ENCODE peak calls at places on chromosomes 5 and 9, in eight cellular contexts. Y is lower lobe of right lung, N is tibial artery, U is mesothelial cell of epicardium, K is GM13976, D is body of pancreas, F is fibroblast of mammary gland, L is epithelial cell of esophagus. H is an unnamed sample.

GRCh38 chr9:129898205-129898604 is 62.9 kb downstream of the USP20 start:
- DNase-seq in U (no peak), K (no peak), Y (no peak), F (peak), L (peak), N (peak), D (no peak), H (no peak)

GRCh38 chr5:156647034-156647451 is 203.1 kb upstream of the PPP1R2B start:
- DNase-seq in D (no peak), L (no peak), F (no peak), N (no peak), U (no peak), Y (no peak), K (no peak), H (no peak)

GRCh38 chr9:135639196-135639595 is at the start of gene GLT6D1:
- DNase-seq in D (no peak), N (no peak), F (no peak), U (no peak), Y (no peak), K (no peak), L (no peak), H (no peak)

GRCh38 chr5:95738834-95739233 is 7.7 kb downstream of the RHOBTB3 start:
- DNase-seq in Y (no peak), U (no peak), L (no peak), D (no peak), K (no peak), F (no peak), N (no peak), H (no peak)

GRCh38 chr9:80378669-80379293 is 807.0 kb downstream of the TLE4 start:
- DNase-seq in N (no peak), L (peak), Y (no peak), D (no peak), K (no peak), U (no peak), F (no peak), H (no peak)

GRCh38 chr9:131905144-131905543 is 165.3 kb upstream of the RAPGEF1 start:
- DNase-seq in U (no peak), K (no peak), Y (no peak), F (no peak), N (no peak), D (no peak), L (no peak), H (no peak)

GRCh38 chr5:10789021-10789420 is 28.0 kb upstream of the DAP start:
- DNase-seq in N (peak), K (no peak), U (no peak), D (peak), L (no peak), F (peak), Y (no peak), H (peak)

GRCh38 chr5:180811623-180812119 is 9.1 kb upstream of the MGAT1 start:
- DNase-seq in U (no peak), Y (no peak), L (peak), D (no peak), N (no peak), K (no peak), F (no peak), H (no peak)

GRCh38 chr5:82513739-82514138 is 235.6 kb upstream of the RPS23 start:
- DNase-seq in K (no peak), L (no peak), N (no peak), F (no peak), U (no peak), Y (no peak), D (no peak), H (no peak)

GRCh38 chr9:91089405-91090131 is 272.1 kb downstream of the AUH start:
- DNase-seq in D (peak), Y (no peak), U (no peak), K (peak), N (no peak), F (peak), L (peak), H (no peak)

GRCh38 chr5:53313131-53313530 is 167.3 kb upstream of the FST start:
- DNase-seq in N (no peak), K (no peak), U (no peak), F (no peak), D (no peak), L (no peak), Y (no peak), H (no peak)

GRCh38 chr9:132214027-132214622 is 52.3 kb downstream of the NTNG2 start:
- DNase-seq in D (peak), L (peak), Y (peak), F (peak), N (no peak), K (no peak), U (peak), H (peak)

GRCh38 chr9:85484235-85484634 is 257.5 kb downstream of the AGTPBP1 start:
- DNase-seq in F (no peak), Y (no peak), U (no peak), N (no peak), K (no peak), D (no peak), L (peak), H (no peak)

GRCh38 chr9:126630458-126631237 is 16.9 kb downstream of the LMX1B start:
- DNase-seq in K (no peak), U (no peak), L (peak), N (no peak), F (no peak), Y (no peak), D (no peak), H (no peak)
- TF ChIP-seq CTCF in K (no peak), U (no peak), L (no peak), N (no peak), F (no peak), Y (no peak), D (no peak), H (no peak)

DNA sequence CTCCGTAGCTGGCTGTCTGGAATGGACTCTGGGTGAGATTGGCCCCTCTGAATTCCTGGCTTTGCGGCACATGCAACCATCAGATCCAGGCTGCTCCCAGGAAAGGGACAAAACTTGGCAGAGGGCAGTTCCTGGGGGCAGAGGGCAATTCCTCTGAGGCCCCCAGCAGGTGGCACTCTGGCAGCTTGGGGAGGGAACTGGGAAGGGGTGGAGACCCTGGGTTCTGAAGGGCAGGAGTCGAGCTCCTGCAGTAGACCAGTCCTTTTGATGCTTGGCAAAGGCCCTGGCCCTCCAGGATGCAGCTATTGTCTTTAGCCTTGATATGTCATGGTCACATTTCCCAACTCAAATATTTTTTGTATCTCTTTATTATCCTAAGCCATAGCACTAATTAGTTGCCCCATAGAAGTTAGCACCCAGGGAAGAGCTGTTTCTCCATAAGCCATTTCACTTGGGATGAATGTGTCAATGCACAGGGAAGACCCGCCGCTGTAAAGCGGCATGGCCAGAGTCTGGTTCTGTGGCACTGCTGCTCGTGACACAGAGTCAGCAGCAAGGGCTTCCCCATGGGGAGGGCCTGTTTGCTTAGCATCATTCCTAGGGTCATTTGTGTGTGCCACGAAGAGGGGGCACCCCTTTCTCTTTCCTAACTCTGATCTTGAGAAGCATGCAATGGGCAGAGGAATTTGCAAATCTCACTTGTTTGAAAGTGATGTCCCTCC is 51.2 kb upstream of the CDK20 start:
- DNase-seq in D (no peak), K (no peak), L (no peak), U (no peak), F (no peak), Y (no peak), N (no peak), H (no peak)
- TF ChIP-seq CTCF in D (no peak), K (no peak), L (no peak), U (no peak), F (no peak), Y (no peak), N (no peak), H (no peak)

GRCh38 chr9:113949206-113950078 is 73.3 kb downstream of the ZNF618 start:
- DNase-seq in U (no peak), Y (no peak), D (no peak), K (no peak), N (no peak), L (no peak), F (no peak), H (no peak)
- TF ChIP-seq CTCF in U (no peak), Y (no peak), D (no peak), K (no peak), N (no peak), L (no peak), F (no peak), H (no peak)

DNA sequence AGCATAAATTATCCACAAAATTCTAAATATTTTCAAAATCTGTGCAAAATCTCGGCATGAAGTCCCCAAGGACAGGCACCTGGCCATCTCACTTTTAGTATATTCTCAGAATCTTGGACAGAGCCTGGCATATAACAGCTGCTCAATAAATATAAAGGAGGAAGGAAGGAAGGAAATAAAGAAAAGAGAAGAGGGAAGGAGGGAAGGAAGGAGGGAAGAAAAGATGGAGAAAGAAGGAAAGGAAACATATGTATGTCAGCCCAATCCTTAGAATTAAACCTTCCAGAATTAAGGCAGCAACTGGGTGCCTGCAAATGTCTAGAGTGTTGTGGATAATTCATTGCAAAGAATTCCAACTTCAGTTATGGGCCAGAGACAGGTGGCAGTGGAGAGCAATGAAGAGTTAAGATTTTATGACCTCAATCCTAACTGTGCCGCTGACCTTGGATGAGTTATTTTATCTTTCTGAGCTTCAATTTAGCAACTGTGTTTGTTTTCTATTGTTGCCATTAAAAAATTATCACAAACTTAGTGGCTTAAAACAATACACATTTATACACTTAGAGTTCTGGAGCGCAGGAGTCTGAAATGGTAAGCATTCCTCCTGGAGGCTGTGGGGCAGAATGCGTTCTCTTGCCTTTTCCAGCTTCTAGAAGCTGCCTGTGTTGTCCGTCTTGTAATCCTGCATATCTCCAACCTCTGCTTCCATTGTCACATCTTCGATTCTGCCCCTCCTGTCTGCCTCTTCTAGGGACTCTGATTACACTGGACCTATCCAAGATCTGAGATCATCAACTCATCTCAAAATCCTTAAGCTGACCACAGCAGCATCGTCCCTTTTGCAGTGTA is 200.8 kb upstream of the MSX2 start:
- DNase-seq in N (no peak), K (no peak), F (no peak), L (no peak), D (no peak), U (no peak), Y (no peak), H (no peak)
- TF ChIP-seq CTCF in N (no peak), K (no peak), F (peak), L (peak), D (no peak), U (no peak), Y (no peak), H (no peak)

DNA sequence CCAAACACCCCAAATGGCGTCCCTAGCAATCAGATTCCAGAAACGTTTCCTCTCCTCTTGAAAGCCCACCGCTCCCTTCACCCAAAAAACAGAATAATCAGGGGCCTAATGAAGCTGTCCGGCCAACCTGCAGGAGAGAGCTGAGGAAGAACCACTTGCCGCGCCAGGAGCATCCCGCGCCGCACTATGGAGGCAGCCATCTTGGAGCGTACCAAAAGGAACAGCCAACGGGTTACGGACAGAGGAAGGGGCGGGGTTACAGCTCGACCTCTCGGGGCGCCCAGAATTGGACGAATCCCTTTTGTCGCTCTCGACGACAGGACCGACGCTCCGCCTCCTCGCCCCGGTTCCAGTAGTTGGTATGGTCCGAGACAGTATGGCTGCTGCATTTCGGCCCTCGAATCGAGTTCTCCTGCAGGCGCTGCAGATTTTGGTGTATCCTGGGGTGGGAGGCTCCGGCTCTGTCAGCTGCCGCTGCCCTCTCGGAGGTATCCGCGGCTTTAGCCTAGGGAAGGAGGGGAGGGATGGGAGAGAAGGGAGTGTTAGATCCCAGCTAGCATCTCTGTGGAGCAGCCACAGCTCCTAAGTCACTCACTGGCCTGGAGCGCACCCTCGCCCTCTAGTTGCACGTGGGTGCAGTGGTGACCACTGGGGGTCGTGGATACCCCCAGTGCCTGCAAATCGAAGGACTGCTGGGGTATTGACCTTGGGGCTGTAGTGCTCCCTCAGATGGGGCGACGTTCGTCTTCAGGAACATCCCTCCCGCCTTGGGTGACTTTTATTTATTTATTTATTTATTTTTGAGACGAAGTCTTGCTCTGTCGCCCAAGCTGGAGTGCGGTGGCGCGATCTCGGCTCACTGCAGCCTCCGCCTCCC is at the start of the genes MRPS27 and PTCD2:
- DNase-seq in N (peak), L (peak), F (peak), K (peak), Y (peak), D (peak), U (peak), H (peak)
- TF ChIP-seq CTCF in N (no peak), L (no peak), F (peak), K (peak), Y (no peak), D (peak), U (no peak), H (no peak)

H was measured in omental fat pad.